ENCODE peak calls at places on chromosomes 13 and 19, in four cellular contexts. H is IMR-90, E is H9, J is H1. S is an unnamed sample.

GRCh38 chr19:18274776-18275356 is 614 bp upstream of the IQCN start:
- DNase-seq in J (no peak), H (peak; percentile 89), E (peak; percentile 73), S (peak; percentile 60)

GRCh38 chr19:48596679-48597465 is 9.7 kb upstream of the SPACA4 start:
- DNase-seq in E (no peak), J (no peak), H (no peak), S (no peak)

GRCh38 chr13:37074703-37075102 is 15.2 kb upstream of the SUPT20H start:
- DNase-seq in E (no peak), H (peak; percentile 49), J (no peak), S (peak; percentile 21)

GRCh38 chr19:3827306-3827705 is 41.1 kb upstream of the MATK start:
- DNase-seq in J (no peak), H (no peak), E (no peak), S (no peak)

GRCh38 chr13:50543767-50544166 is 299.7 kb downstream of the DLEU7 start:
- DNase-seq in H (peak; percentile 91), E (no peak), J (no peak), S (no peak)

GRCh38 chr13:32298695-32299094 is 16.5 kb downstream of the ZAR1L start:
- DNase-seq in E (no peak), J (no peak), H (no peak), S (no peak)

GRCh38 chr13:73593199-73593765 is 534.5 kb downstream of the KLF5 start:
- DNase-seq in H (no peak), E (no peak), J (no peak), S (no peak)

GRCh38 chr19:18437481-18438330 is at the start of gene ISYNA1:
- DNase-seq in E (peak; percentile 81), J (no peak), H (peak; percentile 20), S (peak; percentile 75)

GRCh38 chr19:34330116-34330515 is 34.9 kb upstream of the GPI start:
- DNase-seq in H (no peak), J (no peak), E (no peak), S (no peak)

GRCh38 chr19:10699650-10700335 is 1.4 kb upstream of the QTRT1 start:
- DNase-seq in E (peak; percentile 65), J (no peak), H (peak; percentile 54), S (peak; percentile 74)

GRCh38 chr19:13883665-13884064 is 6.7 kb downstream of the NANOS3 start:
- DNase-seq in E (no peak), J (no peak), H (no peak), S (peak; percentile 78)

GRCh38 chr13:104737713-104738112 is 1671.5 kb upstream of the SLC10A2 start:
- DNase-seq in J (no peak), E (no peak), H (no peak), S (no peak)

GRCh38 chr19:1251233-1251502 is 2.8 kb downstream of the MIDN start:
- DNase-seq in E (no peak), J (no peak), H (peak; percentile 68), S (peak; percentile 73)

GRCh38 chr19:17496337-17496997 is 15.0 kb upstream of the PGLS start:
- DNase-seq in J (peak; percentile 84), E (peak; percentile 90), H (peak; percentile 52), S (peak; percentile 88)

GRCh38 chr13:92769064-92769463 is 457.5 kb upstream of the GPC6 start:
- DNase-seq in H (peak; percentile 4), E (no peak), J (no peak), S (no peak)

GRCh38 chr19:13830761-13831481 is 35.7 kb downstream of the ZSWIM4 start:
- DNase-seq in E (no peak), H (no peak), J (no peak), S (no peak)

GRCh38 chr13:20521388-20521787 is 4.3 kb downstream of the CRYL1 start:
- DNase-seq in H (no peak), E (no peak), J (no peak), S (no peak)

GRCh38 chr19:13149628-13150186 is 468 bp downstream of the STX10 start:
- DNase-seq in E (peak; percentile 61), H (no peak), J (no peak), S (no peak)

GRCh38 chr19:57363734-57364181 is 407 bp downstream of the TRAPPC2B start:
- DNase-seq in E (no peak), H (peak; percentile 12), J (no peak), S (no peak)

GRCh38 chr13:109652536-109652935 is 133.8 kb downstream of the IRS2 start:
- DNase-seq in E (no peak), H (peak; percentile 16), J (no peak), S (no peak)

GRCh38 chr13:109655206-109655600 is 131.2 kb downstream of the IRS2 start:
- DNase-seq in J (no peak), E (no peak), H (no peak), S (no peak)

GRCh38 chr13:109649713-109650112 is 136.7 kb downstream of the IRS2 start:
- DNase-seq in E (no peak), H (no peak), J (no peak), S (no peak)

GRCh38 chr13:109654341-109655205 is 131.8 kb downstream of the IRS2 start:
- DNase-seq in H (no peak), J (no peak), E (no peak), S (no peak)

GRCh38 chr13:109651854-109652253 is 134.5 kb downstream of the IRS2 start:
- DNase-seq in E (no peak), H (no peak), J (no peak), S (no peak)
- H4K5ac ChIP-seq in E (no peak overlapping the region), H (no peak overlapping the region), J (no peak overlapping the region), S (no peak overlapping the region)

GRCh38 chr19:19653597-19654147 is 9.8 kb downstream of the ATP13A1 start:
- DNase-seq in E (no peak), J (no peak), H (no peak), S (no peak)
- H3K79me1 ChIP-seq in E (no peaks in the 10 kb centered on the region), J (peaks cover 2% of the 10 kb centered on the region), H (no peaks in the 10 kb centered on the region), S (peaks cover 2% of the 10 kb centered on the region)

GRCh38 chr19:20999731-21000352 is 20.6 kb upstream of the ZNF430 start:
- DNase-seq in H (peak; percentile 71), J (peak; percentile 92), E (peak; percentile 96), S (peak; percentile 99)
- H4K5ac ChIP-seq in H (no peak overlapping the region), J (peak overlapping the region; percentile 70), E (peak overlapping the region; percentile 94), S (no peak overlapping the region)

GRCh38 chr19:52658595-52658994 is 20.4 kb upstream of the ZNF83 start:
- DNase-seq in E (no peak), H (no peak), J (no peak), S (no peak)
- H3K79me1 ChIP-seq in E (no peaks in the 10 kb centered on the region), H (peaks cover 31% of the 10 kb centered on the region), J (no peaks in the 10 kb centered on the region), S (peaks cover 1% of the 10 kb centered on the region)

GRCh38 chr19:30226464-30227070 is 145.6 kb upstream of the ZNF536 start:
- DNase-seq in E (no peak), J (no peak), H (no peak), S (peak; percentile 38)

GRCh38 chr19:30223866-30224688 is 148.1 kb upstream of the ZNF536 start:
- DNase-seq in E (no peak), H (no peak), J (no peak), S (no peak)

GRCh38 chr19:30222993-30223865 is 149.0 kb upstream of the ZNF536 start:
- DNase-seq in H (no peak), J (no peak), E (peak; percentile 63), S (peak; percentile 48)

GRCh38 chr19:30225615-30226463 is 146.3 kb upstream of the ZNF536 start:
- DNase-seq in E (no peak), H (no peak), J (no peak), S (peak; percentile 11)

GRCh38 chr19:30224689-30225606 is 147.2 kb upstream of the ZNF536 start:
- DNase-seq in H (no peak), J (no peak), E (no peak), S (peak; percentile 30)
- H4K5ac ChIP-seq in H (no peak overlapping the region), J (no peak overlapping the region), E (no peak overlapping the region), S (no peak overlapping the region)

GRCh38 chr13:24279706-24280105 is 29.7 kb upstream of the C1QTNF9 start:
- DNase-seq in H (no peak), E (no peak), J (no peak), S (no peak)
- H3K79me1 ChIP-seq in H (peaks cover 8% of the 10 kb centered on the region), E (no peaks in the 10 kb centered on the region), J (no peaks in the 10 kb centered on the region), S (no peaks in the 10 kb centered on the region)

GRCh38 chr13:103142091-103142594 is 75.9 kb upstream of the SLC10A2 start:
- DNase-seq in H (no peak), E (no peak), J (no peak), S (no peak)

GRCh38 chr13:103140001-103140671 is 73.9 kb upstream of the SLC10A2 start:
- DNase-seq in H (no peak), E (peak; percentile 37), J (no peak), S (peak; percentile 72)

GRCh38 chr13:103145476-103145875 is 79.3 kb upstream of the SLC10A2 start:
- DNase-seq in E (no peak), J (no peak), H (no peak), S (no peak)
- H4K5ac ChIP-seq in E (no peak overlapping the region), J (no peak overlapping the region), H (no peak overlapping the region), S (no peak overlapping the region)